ENCODE peak calls at places on chromosomes 7 and 10, in seven cellular contexts. A is GM10248; I is midbrain; V is nephron progenitor cell; M is activated CD4-positive, alpha-beta T cell treated with anti-CD3 and anti-CD28 coated beads, Interleukin-2, amount 50 U/mL, for 1 hour; F is uterus; C is stimulated activated CD8-positive, alpha-beta memory T cell treated with anti-CD3 and anti-CD28 coated beads, Interleukin-7, amount 100 ng/mL, for 48 hours. S is an unnamed sample.

GRCh38 chr7:23530355-23530754 is 1.4 kb downstream of the TRA2A start:
- DNase-seq in V (no peak), I (peak; percentile 24), A (peak; percentile 67), F (no peak), C (no peak), M (peak; percentile 17), S (peak; percentile 11)

GRCh38 chr7:156752371-156753297 is 112.1 kb downstream of the RNF32 start:
- DNase-seq in I (no peak), F (no peak), C (no peak), V (peak; percentile 30), A (no peak), M (no peak), S (no peak)

GRCh38 chr7:36217211-36217960 is 64.3 kb downstream of the EEPD1 start:
- DNase-seq in A (no peak), F (no peak), M (no peak), C (no peak), I (no peak), V (no peak), S (no peak)

GRCh38 chr10:15744217-15744865 is 24.6 kb upstream of the ITGA8 start:
- DNase-seq in A (peak; percentile 47), F (peak; percentile 42), C (no peak), M (peak; percentile 3), I (peak; percentile 27), V (peak; percentile 64), S (no peak)

GRCh38 chr7:40782836-40783235 is 648.0 kb downstream of the SUGCT start:
- DNase-seq in M (no peak), A (no peak), V (no peak), I (no peak), C (no peak), F (no peak), S (no peak)

GRCh38 chr10:36336315-36336714 is 694.2 kb upstream of the FZD8 start:
- DNase-seq in M (no peak), I (no peak), F (no peak), V (no peak), C (no peak), A (no peak), S (no peak)

GRCh38 chr10:84921701-84922100 is 593.3 kb downstream of the CCSER2 start:
- DNase-seq in M (no peak), A (no peak), F (no peak), I (no peak), C (no peak), V (no peak), S (no peak)

GRCh38 chr7:107236857-107237256 is 68.1 kb downstream of the HBP1 start:
- DNase-seq in I (no peak), A (no peak), C (no peak), M (no peak), V (no peak), F (no peak), S (no peak)

GRCh38 chr7:31550432-31550831 is 36.5 kb downstream of the ITPRID1 start:
- DNase-seq in V (no peak), F (no peak), A (no peak), I (peak; percentile 61), C (no peak), M (no peak), S (no peak)

GRCh38 chr7:155342313-155342712 is 44.6 kb downstream of the INSIG1 start:
- DNase-seq in I (no peak), V (no peak), C (no peak), A (no peak), M (no peak), F (no peak), S (no peak)

GRCh38 chr7:47622946-47623640 is 41.2 kb upstream of the TNS3 start:
- DNase-seq in F (peak; percentile 77), C (no peak), I (peak; percentile 31), A (no peak), V (no peak), M (no peak), S (no peak)

GRCh38 chr10:71554671-71555070 is 158.0 kb downstream of the CDH23 start:
- DNase-seq in I (no peak), C (no peak), V (no peak), A (no peak), F (no peak), M (no peak), S (no peak)

GRCh38 chr10:69451784-69452251 is 553 bp downstream of the TSPAN15 start:
- DNase-seq in C (no peak), A (no peak), F (no peak), I (no peak), M (no peak), V (no peak), S (no peak)

GRCh38 chr10:21194510-21194993 is 297.4 kb upstream of the NEBL start:
- DNase-seq in C (no peak), A (no peak), M (no peak), V (no peak), I (peak; percentile 37), F (no peak), S (no peak)

GRCh38 chr7:72286486-72286885 is 125.7 kb downstream of the CALN1 start:
- DNase-seq in V (no peak), M (no peak), C (no peak), I (no peak), A (no peak), F (no peak), S (no peak)